ENCODE peak calls at places on chromosome 11, in eight cellular contexts. M, A, H, J, W, S, Z and D are unnamed samples.

GRCh38 chr11:87917111-87917510 is 258.1 kb downstream of the RAB38 start:
- DNase-seq in M (no peak), H (no peak), Z (no peak), J (no peak), A (no peak), S (no peak), W (no peak), D (no peak)

GRCh38 chr11:61488651-61489291 is 19.8 kb upstream of the LRRC10B start:
- DNase-seq in Z (peak; percentile 81), W (no peak), M (peak; percentile 42), H (peak; percentile 42), J (no peak), A (peak; percentile 81), S (peak; percentile 39), D (no peak)

GRCh38 chr11:78202733-78203167 is 14.0 kb downstream of the USP35 start:
- DNase-seq in J (no peak), S (no peak), A (no peak), Z (no peak), H (no peak), W (no peak), M (no peak), D (no peak)

GRCh38 chr11:61161190-61162091 is at the start of gene VPS37C:
- DNase-seq in A (peak; percentile 94), Z (peak; percentile 84), H (peak; percentile 91), J (peak; percentile 23), M (peak; percentile 87), S (peak; percentile 85), W (peak; percentile 77), D (peak; percentile 98)

GRCh38 chr11:67252831-67253239 is 13.4 kb upstream of the GRK2 start:
- DNase-seq in S (no peak), W (peak; percentile 41), H (peak; percentile 46), M (peak; percentile 44), J (no peak), Z (no peak), A (peak; percentile 64), D (no peak)

GRCh38 chr11:5809122-5809519 is 397 bp downstream of the OR52N2 start:
- DNase-seq in S (no peak), H (no peak), M (no peak), J (no peak), A (no peak), Z (no peak), W (no peak), D (no peak)

GRCh38 chr11:122696662-122697061 is 41.1 kb downstream of the UBASH3B start:
- DNase-seq in M (no peak), Z (no peak), H (no peak), W (no peak), J (no peak), S (no peak), A (no peak), D (peak; percentile 76)

GRCh38 chr11:68003846-68004550 is at the start of gene UNC93B1:
- DNase-seq in S (peak; percentile 81), W (peak; percentile 77), M (peak; percentile 91), A (peak; percentile 95), Z (peak; percentile 90), J (no peak), H (peak; percentile 76), D (peak; percentile 95)

GRCh38 chr11:134459246-134460043 is 47.4 kb upstream of the B3GAT1 start:
- DNase-seq in H (no peak), J (no peak), A (no peak), Z (no peak), M (no peak), W (no peak), S (no peak), D (no peak)

GRCh38 chr11:47560431-47560830 is 5.0 kb upstream of the PTPMT1 start:
- DNase-seq in J (no peak), S (no peak), W (no peak), Z (no peak), M (no peak), A (no peak), H (no peak), D (no peak)

GRCh38 chr11:10728779-10729472 is 22.1 kb upstream of the CTR9 start:
- DNase-seq in J (peak; percentile 55), Z (no peak), H (peak; percentile 70), A (no peak), M (no peak), W (peak; percentile 38), S (no peak), D (no peak)

GRCh38 chr11:94058630-94059029 is 37.5 kb downstream of the HEPHL1 start:
- DNase-seq in W (no peak), M (no peak), J (no peak), H (no peak), A (no peak), S (no peak), Z (no peak), D (no peak)

GRCh38 chr11:100956321-100956720 is 173.3 kb downstream of the PGR start:
- DNase-seq in M (no peak), J (no peak), Z (no peak), A (no peak), W (no peak), H (no peak), S (no peak), D (no peak)

GRCh38 chr11:88827018-88827676 is 238.6 kb downstream of the GRM5 start:
- DNase-seq in S (no peak), J (no peak), W (no peak), H (no peak), Z (no peak), M (no peak), A (no peak), D (no peak)

GRCh38 chr11:111167666-111168065 is 77.9 kb upstream of the POU2AF2 start:
- DNase-seq in H (no peak), M (no peak), J (no peak), S (no peak), W (no peak), Z (no peak), A (no peak), D (no peak)

GRCh38 chr11:59172345-59173079 is 580 bp downstream of the DTX4 start:
- DNase-seq in W (no peak), Z (no peak), A (no peak), H (peak; percentile 44), J (no peak), M (no peak), S (no peak), D (peak; percentile 74)

GRCh38 chr11:80958414-80958813 is 1517.6 kb upstream of the TENM4 start:
- DNase-seq in Z (no peak), A (no peak), S (peak; percentile 16), J (peak; percentile 19), H (no peak), M (no peak), W (no peak), D (no peak)

GRCh38 chr11:123235117-123235686 is 40.2 kb upstream of the CLMP start:
- DNase-seq in S (no peak), W (no peak), H (peak; percentile 34), A (peak; percentile 68), Z (peak; percentile 48), M (peak; percentile 59), J (no peak), D (no peak)

GRCh38 chr11:63670738-63671321 is 346 bp downstream of the ATL3 start:
- DNase-seq in M (peak; percentile 16), W (peak; percentile 29), J (no peak), H (peak; percentile 51), S (peak; percentile 54), A (peak; percentile 72), Z (peak; percentile 59), D (peak; percentile 65)

GRCh38 chr11:131629925-131630324 is 259.5 kb downstream of the NTM start:
- DNase-seq in J (no peak), S (no peak), A (no peak), M (no peak), W (no peak), H (no peak), Z (no peak), D (no peak)
- TF ChIP-seq CTCF in J (peak; percentile 2), S (no peak), A (no peak), M (no peak), W (no peak), H (no peak), Z (no peak), D (no peak)

GRCh38 chr11:41286751-41287150 is 172.7 kb downstream of the LRRC4C start:
- DNase-seq in A (no peak), W (no peak), M (no peak), Z (no peak), H (no peak), J (no peak), S (no peak), D (no peak)
- TF ChIP-seq CTCF in A (no peak), W (no peak), M (no peak), Z (no peak), H (no peak), J (no peak), S (no peak), D (no peak)

GRCh38 chr11:2196970-2197770 is 25.6 kb upstream of the TH start:
- DNase-seq in A (peak; percentile 79), S (peak; percentile 77), Z (peak; percentile 68), M (peak; percentile 83), J (no peak), H (peak; percentile 90), W (peak; percentile 47), D (peak; percentile 87)

GRCh38 chr11:2193099-2193886 is 21.7 kb upstream of the TH start:
- DNase-seq in A (no peak), Z (no peak), M (peak; percentile 94), S (no peak), W (no peak), J (no peak), H (peak; percentile 48), D (no peak)

GRCh38 chr11:2192435-2192834 is 20.8 kb upstream of the TH start:
- DNase-seq in A (no peak), H (no peak), S (no peak), W (no peak), Z (no peak), J (no peak), M (no peak), D (no peak)

GRCh38 chr11:2195756-2196088 is 24.1 kb upstream of the TH start:
- DNase-seq in J (no peak), A (no peak), S (no peak), M (no peak), H (no peak), W (no peak), Z (no peak), D (no peak)

DNA sequence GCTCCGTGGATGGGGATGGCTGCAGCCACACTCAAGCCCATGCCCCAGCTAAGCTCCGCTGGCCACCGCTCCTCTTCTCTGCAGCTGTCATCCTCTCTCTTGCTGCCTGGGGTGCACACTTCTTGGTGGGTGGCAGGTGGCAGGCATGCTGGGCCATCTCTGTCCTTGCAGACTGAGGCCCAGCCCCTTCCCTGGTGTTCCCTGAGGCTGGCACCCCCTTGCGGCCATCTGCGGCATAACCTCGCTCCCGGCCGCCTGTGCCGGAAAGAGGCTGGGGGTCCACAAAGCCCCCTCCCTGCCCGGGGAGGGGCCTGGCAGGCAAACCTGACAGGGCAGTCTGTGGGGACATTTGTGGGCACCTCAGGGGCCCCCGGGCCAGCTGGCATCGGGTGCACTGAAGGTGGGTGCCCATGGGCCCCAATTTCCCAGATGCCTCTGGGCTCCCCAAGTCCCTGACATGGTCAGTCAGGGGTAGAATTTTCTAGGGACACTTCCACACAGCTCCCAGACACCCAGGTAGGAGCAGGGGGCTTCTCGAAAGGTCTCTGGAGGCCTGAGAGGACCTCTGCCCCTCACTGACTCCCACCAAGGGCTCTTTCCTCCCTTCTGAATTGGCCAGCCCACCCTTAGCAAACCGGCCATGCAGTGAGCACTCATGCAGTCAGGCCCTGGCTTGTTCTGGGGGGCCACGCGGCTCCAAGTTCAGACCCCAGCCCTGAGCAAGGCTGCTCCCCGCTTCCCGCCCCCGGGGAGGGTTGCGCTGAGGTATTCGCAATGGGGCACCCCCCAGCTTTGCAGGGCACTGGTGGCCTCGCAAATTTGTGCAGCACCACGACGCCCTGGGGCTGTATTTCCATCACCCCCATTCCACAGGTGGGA is 23.5 kb upstream of the TH start:
- DNase-seq in W (no peak), H (peak; percentile 63), M (peak; percentile 72), J (no peak), A (no peak), Z (no peak), S (no peak), D (peak; percentile 74)
- TF ChIP-seq CTCF in W (peak; percentile 98), H (peak; percentile 94), M (peak; percentile 71), J (peak; percentile 95), A (peak; percentile 60), Z (peak; percentile 79), S (peak; percentile 55), D (peak; percentile 81)

GRCh38 chr11:102733232-102733875 is 8.6 kb upstream of the MMP8 start:
- DNase-seq in W (peak; percentile 33), H (peak; percentile 75), M (peak; percentile 73), S (peak; percentile 30), Z (peak; percentile 19), J (no peak), A (no peak), D (peak; percentile 57)
- TF ChIP-seq CTCF in W (peak; percentile 97), H (peak; percentile 78), M (peak; percentile 92), S (peak; percentile 68), Z (peak; percentile 67), J (peak; percentile 88), A (peak; percentile 49), D (peak; percentile 70)